ENCODE peak calls at places on chromosomes 1 and 21, in seven cellular contexts. U is K562, L is HCT116, I is HepG2, Y is GM12878, Z is SK-N-SH, A is H1. X is an unnamed sample.

GRCh38 chr1:77536813-77537212 is 145.6 kb downstream of the ZZZ3 start:
- DNase-seq in U (no peak), L (peak; percentile 88), I (no peak), Y (no peak), Z (no peak), A (no peak), X (no peak)

GRCh38 chr1:154206212-154206611 is at the start of gene CFAP141:
- DNase-seq in U (no peak), L (no peak), I (no peak), Y (no peak), Z (no peak), A (no peak), X (peak; percentile 50)

GRCh38 chr1:42747125-42747524 is 7.1 kb upstream of the CLDN19 start:
- DNase-seq in U (peak; percentile 50), L (no peak), I (no peak), Y (no peak), Z (peak; percentile 84), A (no peak), X (no peak)

GRCh38 chr1:150065184-150065871 is 2.2 kb upstream of the VPS45 start:
- DNase-seq in U (no peak), L (peak; percentile 13), I (no peak), Y (no peak), Z (no peak), A (no peak), X (no peak)

GRCh38 chr1:182391028-182391361 is 595 bp downstream of the GLUL start:
- DNase-seq in U (no peak), L (no peak), I (no peak), Y (no peak), Z (no peak), A (no peak), X (no peak)

GRCh38 chr1:109040627-109041613 is 982 bp downstream of the WDR47 start:
- DNase-seq in U (peak; percentile 49), L (no peak), I (no peak), Y (no peak), Z (peak; percentile 63), A (no peak), X (no peak)

GRCh38 chr21:44513389-44514217 is 26.4 kb downstream of the KRTAP10-1 start:
- DNase-seq in U (no peak), L (no peak), I (no peak), Y (no peak), Z (no peak), A (no peak), X (no peak)

GRCh38 chr21:37093977-37094376 is 20.9 kb downstream of the TTC3 start:
- DNase-seq in U (no peak), L (no peak), I (no peak), Y (no peak), Z (no peak), A (no peak), X (no peak)

GRCh38 chr1:216523449-216524190 is 100.4 kb upstream of the USH2A start:
- DNase-seq in U (no peak), L (no peak), I (no peak), Y (no peak), Z (no peak), A (no peak), X (no peak)

GRCh38 chr1:21933397-21934248 is 3.5 kb downstream of the HSPG2 start:
- DNase-seq in U (no peak), L (no peak), I (no peak), Y (no peak), Z (no peak), A (no peak), X (no peak)

GRCh38 chr1:175307160-175307559 is 114.6 kb upstream of the KIAA0040 start:
- DNase-seq in U (no peak), L (no peak), I (no peak), Y (no peak), Z (no peak), A (no peak), X (no peak)

GRCh38 chr1:179017383-179018326 is 8.0 kb upstream of the FAM20B start:
- DNase-seq in U (peak; percentile 63), L (no peak), I (peak; percentile 43), Y (no peak), Z (no peak), A (no peak), X (no peak)

GRCh38 chr1:226466301-226466700 is 58.4 kb upstream of the PARP1 start:
- DNase-seq in U (no peak), L (no peak), I (no peak), Y (no peak), Z (no peak), A (no peak), X (no peak)

GRCh38 chr1:43426221-43426620 is 27.5 kb downstream of the HYI start:
- DNase-seq in U (no peak), L (no peak), I (no peak), Y (no peak), Z (no peak), A (no peak), X (no peak)

GRCh38 chr1:205670143-205670431 is 10.2 kb downstream of the SLC45A3 start:
- DNase-seq in U (no peak), L (no peak), I (no peak), Y (no peak), Z (peak; percentile 15), A (no peak), X (no peak)

GRCh38 chr1:37096523-37096922 is 62.2 kb upstream of the GRIK3 start:
- DNase-seq in U (peak; percentile 51), L (peak; percentile 16), I (peak; percentile 63), Y (no peak), Z (peak; percentile 30), A (peak; percentile 38), X (peak; percentile 61)

GRCh38 chr21:32147041-32147440 is 131.8 kb downstream of the MIS18A start:
- DNase-seq in U (no peak), L (no peak), I (no peak), Y (no peak), Z (no peak), A (no peak), X (no peak)

GRCh38 chr1:184479435-184480202 is 92.8 kb downstream of the C1orf21 start:
- DNase-seq in U (no peak), L (no peak), I (peak; percentile 5), Y (no peak), Z (no peak), A (no peak), X (no peak)

GRCh38 chr1:66446261-66447001 is 87.5 kb upstream of the SGIP1 start:
- DNase-seq in U (peak; percentile 41), L (peak; percentile 74), I (peak; percentile 47), Y (peak; percentile 63), Z (peak; percentile 64), A (no peak), X (peak; percentile 63)

GRCh38 chr1:9598316-9598700 is 9.6 kb downstream of the TMEM201 start:
- DNase-seq in U (no peak), L (no peak), I (no peak), Y (no peak), Z (no peak), A (no peak), X (no peak)

DNA sequence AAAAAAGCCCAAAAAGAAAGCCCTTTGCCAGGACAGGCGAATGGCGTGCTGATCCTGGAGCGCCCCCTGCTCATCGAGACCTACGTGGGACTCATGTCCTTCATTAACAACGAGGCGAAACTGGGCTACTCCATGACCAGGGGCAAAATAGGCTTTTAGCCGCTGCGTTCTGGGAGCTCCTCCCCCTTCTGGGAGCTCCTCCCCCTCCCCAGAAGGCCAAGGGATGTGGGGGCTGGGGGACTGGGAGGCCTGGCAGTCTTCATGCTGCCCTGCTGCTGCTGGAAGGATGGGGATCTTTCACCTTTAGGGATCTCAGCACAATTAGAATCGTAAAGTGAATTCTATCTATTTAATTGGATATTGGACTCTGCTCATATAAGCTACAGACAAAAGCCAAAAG is 3.6 kb downstream of the TPRG1L start:
- DNase-seq in U (peak; percentile 38), L (no peak), I (no peak), Y (no peak), Z (peak; percentile 89), A (no peak), X (no peak)
- TF ChIP-seq JUND in U (no peak), L (no peak), I (no peak), Y (no peak), Z (no peak), A (no peak), X (no peak)

DNA sequence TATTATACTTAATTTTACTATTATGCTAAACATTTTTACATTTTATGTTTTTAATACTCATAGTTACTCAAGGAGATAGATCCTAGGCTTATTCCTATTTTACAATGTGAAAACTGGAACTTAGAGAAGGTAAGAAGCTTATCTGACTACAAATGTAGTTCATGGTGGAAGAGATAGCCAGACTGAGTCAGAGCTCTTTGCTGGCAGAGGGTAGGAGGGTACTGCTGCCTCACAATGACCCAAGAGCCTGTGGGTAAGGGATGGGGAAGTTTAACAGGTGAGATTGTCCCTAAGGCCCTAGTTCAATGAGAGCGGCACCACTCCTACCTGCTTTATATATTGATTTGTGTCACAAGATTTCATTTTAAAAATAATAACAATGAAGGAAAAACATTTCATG is 34.1 kb upstream of the NEK7 start:
- DNase-seq in U (peak; percentile 16), L (no peak), I (no peak), Y (no peak), Z (no peak), A (no peak), X (no peak)
- TF ChIP-seq JUND in U (peak; percentile 29), L (no peak), I (no peak), Y (no peak), Z (no peak), A (no peak), X (no peak)

DNA sequence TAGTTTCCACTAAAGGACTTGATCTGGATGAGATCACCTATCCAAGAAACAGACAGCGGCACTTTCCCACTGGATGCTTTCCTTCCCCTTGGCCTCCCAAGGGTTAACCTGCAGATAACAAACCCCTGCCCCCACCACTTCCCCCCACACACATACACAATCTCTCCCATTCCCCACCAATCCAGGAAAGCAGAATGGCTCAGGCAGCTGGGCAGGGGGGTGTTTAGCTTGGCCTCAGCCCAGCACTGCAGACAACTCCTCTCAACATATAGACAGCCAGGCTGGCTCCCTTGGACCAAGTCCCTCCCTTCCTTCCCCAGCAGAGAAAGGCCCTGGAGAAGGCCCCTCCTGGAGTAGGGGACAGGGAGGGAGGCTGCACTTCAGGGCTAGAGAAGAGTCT is 24.6 kb downstream of the PLEKHA6 start:
- DNase-seq in U (no peak), L (no peak), I (no peak), Y (no peak), Z (peak; percentile 76), A (no peak), X (no peak)
- TF ChIP-seq JUND in U (no peak), L (no peak), I (no peak), Y (no peak), Z (no peak), A (no peak), X (no peak)

GRCh38 chr1:199794105-199794863 is 233.2 kb upstream of the NR5A2 start:
- DNase-seq in U (no peak), L (no peak), I (no peak), Y (no peak), Z (no peak), A (no peak), X (no peak)

GRCh38 chr1:199791495-199791894 is 236.0 kb upstream of the NR5A2 start:
- DNase-seq in U (no peak), L (no peak), I (no peak), Y (no peak), Z (no peak), A (no peak), X (no peak)

GRCh38 chr1:199789141-199789540 is 238.4 kb upstream of the NR5A2 start:
- DNase-seq in U (no peak), L (no peak), I (no peak), Y (no peak), Z (no peak), A (no peak), X (no peak)

DNA sequence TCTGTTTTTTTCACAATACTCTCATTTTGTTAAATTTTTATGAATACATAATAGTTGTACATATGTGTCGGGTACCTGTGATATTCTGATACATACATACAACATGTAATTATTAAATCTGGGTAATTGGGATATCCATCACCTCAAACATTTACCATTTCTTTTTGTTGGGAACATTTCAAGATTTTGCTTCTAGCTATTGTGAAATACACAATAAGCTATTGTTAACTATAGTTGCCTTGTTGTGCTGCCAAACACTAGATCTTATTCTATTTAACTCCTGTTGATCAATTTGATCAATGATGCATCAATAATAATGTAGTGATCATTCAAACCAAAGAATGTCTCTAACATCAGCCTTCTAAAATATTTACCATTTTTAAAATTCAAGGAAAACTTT is 234.6 kb upstream of the NR5A2 start:
- DNase-seq in U (no peak), L (no peak), I (no peak), Y (no peak), Z (no peak), A (no peak), X (no peak)
- TF ChIP-seq JUND in U (no peak), L (no peak), I (no peak), Y (no peak), Z (no peak), A (no peak), X (no peak)